ENCODE peak calls at places on chromosomes 4 and X, in four cellular contexts. V is mucosa of gallbladder; E is Panc1; G is activated CD4-positive, alpha-beta T cell treated with anti-CD3 and anti-CD28 coated beads, Interleukin-2, amount 10 ng/mL, durations not matched to agents 7 days and 5 days. T is an unnamed sample.

GRCh38 chr4:14888790-14889189 is 113.5 kb upstream of the CPEB2 start:
- DNase-seq in G (no peak), E (no peak), V (no peak), T (no peak)

GRCh38 chr4:158211288-158211687 is 1.0 kb downstream of the TMEM144 start:
- DNase-seq in G (no peak), E (no peak), V (peak; percentile 16), T (no peak)

GRCh38 chrX:105114554-105115130 is 105.9 kb downstream of the TEX13A start:
- DNase-seq in E (no peak), G (no peak), V (no peak), T (no peak)

GRCh38 chr4:151169223-151169622 is 69.8 kb downstream of the RPS3A start:
- DNase-seq in E (no peak), G (no peak), V (peak; percentile 83), T (peak; percentile 21)

GRCh38 chr4:52824603-52825310 is 37.4 kb upstream of the RASL11B start:
- DNase-seq in V (peak; percentile 34), G (no peak), E (no peak), T (no peak)

GRCh38 chrX:130066975-130067615 is 43.2 kb downstream of the ELF4 start:
- DNase-seq in E (no peak), G (no peak), V (no peak), T (no peak)

GRCh38 chr4:185592438-185592837 is 57.1 kb upstream of the PDLIM3 start:
- DNase-seq in E (no peak), V (no peak), G (no peak), T (no peak)

GRCh38 chrX:40105791-40106676 is 8.3 kb upstream of the BCOR start:
- DNase-seq in G (peak; percentile 71), V (peak; percentile 65), E (no peak), T (peak; percentile 66)

GRCh38 chr4:143355540-143356217 is 19.0 kb downstream of the GAB1 start:
- DNase-seq in V (no peak), G (no peak), E (no peak), T (no peak)

GRCh38 chr4:101349346-101350064 is 2.2 kb upstream of the PPP3CA start:
- DNase-seq in V (no peak), E (no peak), G (no peak), T (peak; percentile 81)

GRCh38 chrX:4379071-4379470 is 665.6 kb upstream of the PRKX start:
- DNase-seq in G (no peak), E (no peak), V (no peak), T (no peak)

GRCh38 chrX:2931612-2932011 is 2.5 kb upstream of the ARSD start:
- DNase-seq in E (no peak), G (no peak), V (no peak), T (no peak)

GRCh38 chrX:38142598-38142997 is 78.1 kb downstream of the SRPX start:
- DNase-seq in V (no peak), E (no peak), G (no peak), T (no peak)

GRCh38 chr4:47050986-47051725 is 19.8 kb downstream of the GABRB1 start:
- DNase-seq in V (no peak), G (no peak), E (no peak), T (no peak)

GRCh38 chr4:26141916-26142638 is 178.7 kb upstream of the RBPJ start:
- DNase-seq in V (peak; percentile 28), E (no peak), G (no peak), T (peak; percentile 44)

GRCh38 chr4:184983660-184984356 is 34.5 kb upstream of the HELT start:
- DNase-seq in V (peak; percentile 55), E (no peak), G (peak; percentile 45), T (peak; percentile 26)

GRCh38 chr4:169225812-169226211 is 44.9 kb downstream of the SH3RF1 start:
- DNase-seq in G (no peak), E (peak; percentile 55), V (no peak), T (no peak)

GRCh38 chrX:110146521-110146920 is 143.6 kb downstream of the TMEM164 start:
- DNase-seq in V (peak; percentile 26), E (peak; percentile 36), G (peak; percentile 47), T (peak; percentile 55)

GRCh38 chr4:155667538-155668511 is 1.2 kb downstream of the GUCY1A1 start:
- DNase-seq in V (peak; percentile 42), E (no peak), G (no peak), T (peak; percentile 9)

GRCh38 chrX:33808636-33809035 is 323.5 kb downstream of the FAM47A start:
- DNase-seq in G (no peak), E (no peak), V (no peak), T (no peak)

GRCh38 chr4:68167706-68168105 is 38.0 kb upstream of the TMPRSS11F start:
- DNase-seq in G (no peak), V (no peak), E (no peak), T (no peak)

GRCh38 chrX:68511255-68511654 is 12.4 kb downstream of the YIPF6 start:
- DNase-seq in V (peak; percentile 43), G (peak; percentile 39), E (no peak), T (peak; percentile 54)